ENCODE peak calls at places on chromosome 16, in five cellular contexts. S is Panc1, P is A549, A is omental fat pad, I is adrenal gland. R is an unnamed sample.

GRCh38 chr16:54284319-54284930 is 2.2 kb downstream of the IRX3 start:
- DNase-seq in S (no peak), P (no peak), A (no peak), I (no peak), R (no peak)

GRCh38 chr16:5062790-5063765 is 2.7 kb downstream of the C16orf89 start:
- DNase-seq in S (no peak), P (no peak), A (no peak), I (no peak), R (no peak)

GRCh38 chr16:3728424-3729160 is 11.3 kb upstream of the TRAP1 start:
- DNase-seq in S (no peak), P (no peak), A (no peak), I (no peak), R (no peak)

GRCh38 chr16:72025404-72026114 is 17.0 kb downstream of the DHODH start:
- DNase-seq in S (no peak), P (no peak), A (no peak), I (no peak), R (no peak)

GRCh38 chr16:4924593-4925378 is 12.2 kb downstream of the PPL start:
- DNase-seq in S (no peak), P (no peak), A (no peak), I (no peak), R (no peak)

GRCh38 chr16:88982286-88983084 is 5.5 kb upstream of the CBFA2T3 start:
- DNase-seq in S (no peak), P (no peak), A (no peak), I (no peak), R (no peak)

GRCh38 chr16:65333298-65333697 is 211.4 kb upstream of the CDH11 start:
- DNase-seq in S (no peak), P (no peak), A (no peak), I (no peak), R (no peak)

GRCh38 chr16:67278773-67279295 is 498 bp upstream of the PLEKHG4 start:
- DNase-seq in S (no peak), P (peak; percentile 89), A (no peak), I (no peak), R (no peak)

GRCh38 chr16:66286527-66286926 is 80.0 kb upstream of the CDH5 start:
- DNase-seq in S (no peak), P (no peak), A (no peak), I (peak; percentile 5), R (peak; percentile 45)

GRCh38 chr16:83393196-83393981 is 414.4 kb upstream of the HSBP1 start:
- DNase-seq in S (no peak), P (no peak), A (no peak), I (no peak), R (no peak)

GRCh38 chr16:17194190-17194780 is 276.5 kb downstream of the XYLT1 start:
- DNase-seq in S (no peak), P (no peak), A (peak; percentile 34), I (peak; percentile 40), R (no peak)
- TF ChIP-seq CTCF in S (peak; percentile 74), P (peak; percentile 18), A (no peak), I (peak; percentile 68), R (peak; percentile 82)

GRCh38 chr16:52068447-52069074 is 478.4 kb downstream of the TOX3 start:
- DNase-seq in S (no peak), P (no peak), A (no peak), I (no peak), R (no peak)
- TF ChIP-seq CTCF in S (peak; percentile 32), P (no peak), A (no peak), I (no peak), R (peak; percentile 75)

GRCh38 chr16:15942901-15943690 is 6.3 kb upstream of the ABCC1 start:
- DNase-seq in S (no peak), P (no peak), A (no peak), I (no peak), R (no peak)
- TF ChIP-seq CTCF in S (no peak), P (no peak), A (no peak), I (no peak), R (no peak)

DNA sequence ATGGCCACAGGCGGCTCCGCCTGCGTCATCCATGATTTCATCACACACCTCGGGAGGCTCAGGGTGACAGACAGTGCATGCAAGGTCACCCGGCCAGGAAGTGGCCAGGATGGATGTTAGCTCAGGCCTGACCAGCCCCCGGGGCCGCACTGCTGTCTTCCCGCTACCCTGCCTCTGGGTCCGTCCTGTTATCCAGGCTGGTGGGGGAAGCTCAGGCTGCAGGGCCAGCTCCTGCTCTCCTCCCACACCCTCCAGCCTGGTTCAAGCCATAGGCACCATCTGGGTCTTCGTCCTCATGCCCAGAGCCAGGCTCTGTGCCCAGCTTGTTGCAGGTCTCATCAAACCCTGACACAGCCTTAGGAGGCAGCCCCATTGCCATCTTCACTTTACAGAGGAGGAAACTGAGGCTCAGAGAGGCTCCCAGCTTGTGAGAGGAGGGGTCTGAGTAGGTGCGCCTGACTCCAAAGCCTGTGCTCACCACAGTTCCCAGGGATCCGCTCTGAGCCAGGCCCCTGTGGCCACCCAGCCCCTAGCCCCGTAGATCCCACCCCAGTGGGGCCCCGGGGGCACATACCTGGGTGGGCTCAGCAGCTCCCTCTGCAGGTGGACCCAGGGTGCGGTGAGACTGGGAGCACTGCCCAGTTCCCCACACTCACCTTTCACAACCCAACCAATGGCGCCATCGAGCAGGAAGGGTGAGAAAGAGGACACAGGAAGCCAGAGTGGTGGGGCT is 414 bp upstream of the ADGRG3 start:
- DNase-seq in S (no peak), P (no peak), A (no peak), I (peak; percentile 77), R (no peak)
- TF ChIP-seq CTCF in S (no peak), P (no peak), A (no peak), I (no peak), R (peak; percentile 26)

GRCh38 chr16:48911700-48912099 is 301.7 kb upstream of the N4BP1 start:
- DNase-seq in S (no peak), P (no peak), A (no peak), I (no peak), R (no peak)
- TF ChIP-seq CTCF in S (peak; percentile 31), P (no peak), A (no peak), I (no peak), R (no peak)

DNA sequence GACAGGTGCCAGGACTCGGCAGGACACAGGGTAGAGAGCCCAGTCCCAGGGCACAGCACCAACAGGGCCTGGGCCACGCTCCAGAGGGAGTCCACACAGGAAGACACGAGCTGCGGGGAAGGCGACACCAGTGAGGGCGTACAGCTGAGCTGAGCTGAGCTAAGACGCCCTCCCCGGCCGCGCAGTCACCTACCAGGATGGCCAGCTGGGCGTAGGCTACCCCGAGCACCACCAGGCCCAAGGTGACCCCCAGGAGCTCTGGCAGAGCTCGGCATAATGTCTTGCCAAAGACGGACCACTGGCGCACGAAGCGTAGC is 42.7 kb downstream of the TSC2 start:
- DNase-seq in S (no peak), P (no peak), A (no peak), I (no peak), R (no peak)
- TF ChIP-seq CTCF in S (no peak), P (no peak), A (no peak), I (no peak), R (no peak)

DNA sequence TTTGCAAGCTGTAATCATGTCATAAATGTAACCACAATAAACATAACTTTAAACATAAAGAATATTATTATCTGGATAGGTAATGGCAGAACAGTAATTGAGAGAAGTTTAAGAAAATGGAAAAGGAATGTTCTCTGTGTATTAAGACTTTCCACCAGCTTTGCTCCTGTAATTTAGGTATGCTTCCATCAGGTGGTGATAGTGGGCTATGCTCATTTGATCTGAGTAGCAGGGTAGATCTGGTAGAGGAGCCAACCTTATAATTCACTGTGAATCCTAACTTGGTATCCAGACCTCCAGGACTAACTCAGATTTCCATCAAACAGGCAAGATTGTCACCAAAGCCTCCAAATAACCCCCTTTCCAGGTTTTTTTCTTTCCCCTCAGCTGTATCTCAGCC is 137.9 kb upstream of the ZKSCAN2 start:
- DNase-seq in S (no peak), P (no peak), A (no peak), I (no peak), R (no peak)
- TF ChIP-seq CTCF in S (peak; percentile 44), P (no peak), A (no peak), I (no peak), R (peak; percentile 35)

GRCh38 chr16:86232496-86232895 is 277.8 kb upstream of the FOXF1 start:
- DNase-seq in S (no peak), P (no peak), A (no peak), I (no peak), R (peak; percentile 40)
- TF ChIP-seq CTCF in S (no peak), P (no peak), A (no peak), I (no peak), R (no peak)

DNA sequence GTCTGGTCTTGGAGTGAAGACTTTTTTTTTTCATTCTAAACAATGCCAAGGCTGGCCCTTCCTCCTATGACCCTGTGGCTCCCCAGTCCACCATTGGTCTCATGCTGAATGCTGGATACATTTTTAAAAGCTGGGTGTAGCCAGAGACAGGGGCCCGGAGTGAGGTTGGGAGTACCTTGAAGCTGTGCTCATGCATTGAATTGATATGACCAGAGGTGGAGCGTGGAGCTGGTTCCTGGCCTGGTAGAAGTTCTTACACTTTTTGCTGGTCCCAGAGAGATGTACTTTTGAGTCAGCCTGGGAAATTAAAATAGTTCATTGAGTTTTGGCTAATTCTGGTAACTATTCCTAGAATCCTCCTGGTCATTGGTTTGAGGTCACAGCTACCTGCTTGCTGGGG is 83.7 kb downstream of the CMIP start:
- DNase-seq in S (no peak), P (no peak), A (no peak), I (no peak), R (no peak)
- TF ChIP-seq CTCF in S (no peak), P (no peak), A (no peak), I (no peak), R (no peak)

R was measured in type B pancreatic cell.